ENCODE peak calls at places on chromosome 10, in five cellular contexts. Q, I, T, U and V are unnamed samples.

GRCh38 chr10:48449501-48450232 is 143.2 kb downstream of the MAPK8 start:
- DNase-seq in U (no peak), Q (peak; percentile 1), T (no peak), I (no peak), V (no peak)

GRCh38 chr10:86744067-86744725 is 12.2 kb upstream of the BMPR1A start:
- DNase-seq in I (no peak), U (no peak), T (no peak), Q (no peak), V (no peak)

GRCh38 chr10:76086571-76087260 is 655.3 kb downstream of the LRMDA start:
- DNase-seq in U (peak; percentile 75), Q (peak; percentile 71), T (peak; percentile 65), I (no peak), V (peak; percentile 74)

GRCh38 chr10:48683424-48683823 is 1.2 kb upstream of the WDFY4 start:
- DNase-seq in T (no peak), Q (no peak), I (no peak), U (no peak), V (no peak)

GRCh38 chr10:9615179-9615578 is 1402.5 kb upstream of the CELF2 start:
- DNase-seq in Q (no peak), I (no peak), T (no peak), U (no peak), V (no peak)

GRCh38 chr10:76114556-76114955 is 683.1 kb downstream of the LRMDA start:
- DNase-seq in T (no peak), U (no peak), I (no peak), Q (no peak), V (no peak)

GRCh38 chr10:122463466-122464157 is 2.3 kb downstream of the HTRA1 start:
- DNase-seq in T (no peak), Q (no peak), U (no peak), I (no peak), V (no peak)

GRCh38 chr10:121596668-121597503 is 1.4 kb downstream of the FGFR2 start:
- DNase-seq in I (peak; percentile 66), U (peak; percentile 63), Q (peak; percentile 85), T (no peak), V (peak; percentile 85)

GRCh38 chr10:129963831-129964501 is at the start of gene EBF3:
- DNase-seq in T (peak; percentile 18), Q (peak; percentile 82), U (no peak), I (peak; percentile 91), V (peak; percentile 92)

GRCh38 chr10:60282771-60283353 is 106.8 kb downstream of the ANK3 start:
- DNase-seq in T (peak; percentile 78), U (no peak), Q (peak; percentile 27), I (no peak), V (no peak)

GRCh38 chr10:101400529-101400928 is 46.6 kb downstream of the BTRC start:
- DNase-seq in T (no peak), Q (peak; percentile 5), U (no peak), I (no peak), V (peak; percentile 14)

GRCh38 chr10:44289125-44289524 is 95.8 kb downstream of the CXCL12 start:
- DNase-seq in T (no peak), I (no peak), U (no peak), Q (no peak), V (no peak)

GRCh38 chr10:514137-514671 is 175.3 kb downstream of the DIP2C start:
- DNase-seq in T (no peak), U (peak; percentile 50), Q (no peak), I (no peak), V (no peak)

DNA sequence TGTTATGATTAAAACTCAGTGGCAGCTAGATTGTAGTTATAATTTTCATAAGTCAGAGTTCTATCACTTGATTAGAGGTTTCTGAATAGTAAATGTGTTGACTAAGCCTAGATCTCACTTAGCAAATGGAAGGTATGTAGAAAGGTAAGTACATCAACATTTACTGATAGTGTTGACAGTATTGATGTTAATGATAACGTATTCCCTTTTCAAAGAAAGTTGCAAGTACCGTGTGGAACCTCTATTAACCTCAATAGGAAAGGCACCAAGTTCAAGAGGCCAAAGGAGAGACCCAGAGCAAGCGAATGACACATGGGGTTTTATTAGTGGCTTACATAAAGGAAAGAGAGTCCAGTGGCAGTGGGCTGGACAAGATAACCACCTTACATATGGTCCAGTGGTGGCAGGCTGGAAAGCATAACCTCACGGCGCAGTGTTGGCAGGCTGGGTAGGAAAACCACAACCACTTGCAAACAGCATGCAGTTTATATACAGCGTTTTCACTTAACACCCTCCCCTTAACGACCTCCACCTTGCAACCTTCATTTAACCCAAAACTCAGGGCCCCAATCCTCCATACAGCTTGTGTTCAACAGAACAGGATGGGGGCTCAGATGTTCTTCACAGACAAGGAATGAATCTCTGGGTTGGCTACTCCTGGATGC is 611.0 kb downstream of the PARD3 start:
- DNase-seq in U (no peak), T (no peak), I (no peak), Q (no peak), V (no peak)
- H3K27ac ChIP-seq in U (no peak overlapping the region), T (no peak overlapping the region), I (no peak overlapping the region), Q (no peak overlapping the region), V (no peak overlapping the region)

GRCh38 chr10:124006526-124006925 is 86.9 kb downstream of the CHST15 start:
- DNase-seq in Q (no peak), T (no peak), U (no peak), I (no peak), V (no peak)
- H3K27ac ChIP-seq in Q (no peak overlapping the region), T (no peak overlapping the region), U (no peak overlapping the region), I (no peak overlapping the region), V (no peak overlapping the region)

GRCh38 chr10:31804416-31804815 is 124.2 kb downstream of the ARHGAP12 start:
- DNase-seq in U (no peak), I (no peak), T (no peak), Q (no peak), V (no peak)

GRCh38 chr10:31803606-31804195 is 124.9 kb downstream of the ARHGAP12 start:
- DNase-seq in I (peak; percentile 18), U (no peak), T (no peak), Q (no peak), V (no peak)

DNA sequence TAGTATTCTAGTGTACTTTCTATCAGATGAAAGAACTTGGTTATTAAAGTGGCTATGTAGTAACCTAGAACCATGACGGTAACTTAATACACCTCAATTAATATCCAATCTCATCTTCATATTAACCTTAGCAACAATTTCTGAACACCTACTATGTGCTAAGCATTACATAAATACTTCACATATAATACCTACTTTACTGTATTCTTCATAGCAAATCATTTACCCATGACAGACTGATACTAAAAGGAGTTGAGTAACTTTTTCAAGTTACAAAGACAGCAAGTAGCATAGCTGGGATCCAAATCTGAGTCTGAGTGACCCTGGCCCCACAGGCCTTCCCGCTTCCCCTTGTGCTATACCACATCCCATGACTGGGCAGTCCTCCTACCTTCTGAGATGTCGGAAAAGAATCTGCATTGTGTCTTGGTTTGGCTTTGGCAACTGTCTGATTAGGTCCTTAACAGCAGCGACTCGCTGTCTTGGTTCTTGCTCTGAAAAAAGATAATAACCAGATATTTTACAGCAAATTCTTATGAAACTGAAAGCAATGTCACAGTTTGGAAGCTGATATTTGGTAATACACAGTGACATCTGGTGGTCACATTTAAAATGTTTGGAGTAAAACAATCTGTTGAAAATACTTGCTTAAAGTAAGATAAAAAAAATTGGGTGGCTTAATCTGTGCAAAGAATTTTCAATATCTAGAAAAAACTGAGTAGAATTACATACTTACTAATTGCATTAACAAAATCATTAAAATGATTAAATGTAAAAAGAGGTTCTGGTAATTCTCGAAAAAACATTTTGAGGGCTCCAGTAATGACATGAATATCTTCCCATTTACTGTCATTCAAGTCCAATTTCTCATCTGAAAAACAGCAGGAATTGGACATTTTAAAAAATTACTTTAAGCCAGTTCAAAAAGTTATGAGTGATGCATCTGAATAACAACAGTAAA is 120.1 kb downstream of the ARHGAP12 start:
- DNase-seq in U (no peak), Q (peak; percentile 53), I (peak; percentile 47), T (peak; percentile 27), V (peak; percentile 46)
- H3K27ac ChIP-seq in U (peak overlapping the region; percentile 67), Q (peak overlapping the region; percentile 56), I (no peak overlapping the region), T (no peak overlapping the region), V (no peak overlapping the region)

GRCh38 chr10:33249659-33250058 is 84.8 kb downstream of the NRP1 start:
- DNase-seq in U (no peak), I (no peak), Q (no peak), T (no peak), V (no peak)
- H3K27ac ChIP-seq in U (no peak overlapping the region), I (no peak overlapping the region), Q (no peak overlapping the region), T (peak overlapping the region; percentile 62), V (no peak overlapping the region)

DNA sequence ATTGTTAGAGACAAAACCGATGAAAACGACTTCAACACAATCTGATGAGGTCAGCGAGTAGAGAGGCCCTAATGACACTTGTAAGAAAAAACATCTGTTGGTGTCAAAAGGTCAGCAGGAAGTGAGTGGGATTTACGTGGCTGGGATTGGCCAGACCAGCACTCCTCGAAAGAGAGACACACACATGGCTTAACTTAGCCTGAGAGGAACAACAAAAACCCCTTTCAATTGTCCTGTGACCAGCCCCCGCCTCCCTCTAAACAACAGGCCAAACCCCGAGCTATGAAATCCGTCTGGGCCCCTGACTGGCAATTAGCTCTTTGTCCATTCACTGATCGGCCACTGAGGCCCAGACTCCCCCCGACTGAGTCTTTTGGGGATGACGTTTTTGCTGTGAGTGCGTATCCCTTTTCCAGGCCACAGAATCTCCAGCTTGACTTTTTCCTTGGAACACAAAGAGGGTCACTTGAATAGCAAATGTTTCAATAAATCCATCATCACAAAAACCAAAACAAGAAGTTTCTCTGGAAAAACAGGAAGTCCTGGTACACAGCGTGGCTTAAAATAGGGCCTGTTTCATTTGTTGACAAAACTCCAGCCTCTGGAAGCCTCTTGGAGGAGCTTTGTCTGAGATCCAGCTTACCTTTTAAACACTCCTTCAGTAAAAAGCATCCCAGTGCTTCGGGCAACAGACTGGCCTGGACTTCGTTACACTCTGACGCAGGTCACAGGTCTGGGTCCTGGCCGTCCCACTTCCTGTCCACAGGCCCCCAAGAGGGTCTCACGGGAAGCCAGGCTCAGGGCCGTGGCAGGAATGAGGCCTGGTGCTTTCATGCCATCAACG is 103.0 kb downstream of the CTBP2 start:
- DNase-seq in Q (peak; percentile 57), T (peak; percentile 83), U (peak; percentile 55), I (peak; percentile 96), V (peak; percentile 51)
- H3K27ac ChIP-seq in Q (peak overlapping the region; percentile 81), T (peak overlapping the region; percentile 83), U (peak overlapping the region; percentile 86), I (peak overlapping the region; percentile 71), V (no peak overlapping the region)

GRCh38 chr10:80406249-80406648 is 2.1 kb upstream of the PRXL2A start:
- DNase-seq in Q (peak; percentile 8), I (no peak), T (no peak), U (no peak), V (no peak)

GRCh38 chr10:80405636-80406035 is 2.7 kb upstream of the PRXL2A start:
- DNase-seq in I (no peak), T (peak; percentile 40), Q (no peak), U (no peak), V (peak; percentile 33)

GRCh38 chr10:80409121-80409520 is 770 bp downstream of the PRXL2A start:
- DNase-seq in U (peak; percentile 59), Q (peak; percentile 21), T (no peak), I (no peak), V (no peak)

GRCh38 chr10:80408198-80409085 is at the start of gene PRXL2A:
- DNase-seq in I (peak; percentile 85), U (peak; percentile 90), Q (peak; percentile 94), T (peak; percentile 21), V (peak; percentile 90)

GRCh38 chr10:80407836-80408197 is 534 bp upstream of the PRXL2A start:
- DNase-seq in Q (peak; percentile 68), U (peak; percentile 69), I (no peak), T (no peak), V (peak; percentile 47)
- H3K27ac ChIP-seq in Q (peak overlapping the region; percentile 94), U (peak overlapping the region; percentile 89), I (peak overlapping the region; percentile 84), T (no peak overlapping the region), V (no peak overlapping the region)